ENCODE peak calls at places on chromosomes 5 and 9, in four cellular contexts. One of them, this sample, is unnamed.

GRCh38 chr9:122216138-122216797 is 12.5 kb downstream of the LHX6 start:
- DNase-seq in GM12878: no peak
- DNase-seq in HepG2: no peak
- DNase-seq in K562: no peak
- DNase-seq in this sample: no peak

GRCh38 chr5:172973931-172974330 is 9.6 kb upstream of the ATP6V0E1 start:
- DNase-seq in GM12878: no peak
- DNase-seq in HepG2: no peak
- DNase-seq in K562: no peak
- DNase-seq in this sample: no peak

GRCh38 chr5:139061856-139062255 is 136.3 kb downstream of the SIL1 start:
- DNase-seq in GM12878: no peak
- DNase-seq in HepG2: no peak
- DNase-seq in K562: no peak
- DNase-seq in this sample: no peak

GRCh38 chr5:33736510-33736909 is 155.3 kb downstream of the ADAMTS12 start:
- DNase-seq in GM12878: no peak
- DNase-seq in HepG2: peak; percentile 4
- DNase-seq in K562: no peak
- DNase-seq in this sample: no peak

GRCh38 chr5:35788724-35789123 is 68.0 kb upstream of the IL7R start:
- DNase-seq in GM12878: no peak
- DNase-seq in HepG2: no peak
- DNase-seq in K562: no peak
- DNase-seq in this sample: no peak

GRCh38 chr5:112691758-112692157 is 45.9 kb upstream of the APC start:
- DNase-seq in GM12878: peak; percentile 19
- DNase-seq in HepG2: peak; percentile 65
- DNase-seq in K562: peak; percentile 82
- DNase-seq in this sample: peak; percentile 52

GRCh38 chr5:142320851-142321560 is 3.8 kb downstream of the SPRY4 start:
- DNase-seq in GM12878: no peak
- DNase-seq in HepG2: no peak
- DNase-seq in K562: peak; percentile 63
- DNase-seq in this sample: no peak

GRCh38 chr5:99033014-99033931 is 104.5 kb upstream of the CHD1 start:
- DNase-seq in GM12878: no peak
- DNase-seq in HepG2: no peak
- DNase-seq in K562: peak; percentile 27
- DNase-seq in this sample: no peak

GRCh38 chr9:37947987-37948386 is 44.1 kb upstream of the SLC25A51 start:
- DNase-seq in GM12878: no peak
- DNase-seq in HepG2: no peak
- DNase-seq in K562: no peak
- DNase-seq in this sample: no peak

GRCh38 chr9:97470076-97470475 is 31.4 kb upstream of the TMOD1 start:
- DNase-seq in GM12878: no peak
- DNase-seq in HepG2: no peak
- DNase-seq in K562: no peak
- DNase-seq in this sample: no peak

GRCh38 chr9:109320734-109321448 is at the start of gene EPB41L4B:
- DNase-seq in GM12878: peak; percentile 19
- DNase-seq in HepG2: peak; percentile 83
- DNase-seq in K562: peak; percentile 90
- DNase-seq in this sample: peak; percentile 88

GRCh38 chr9:86494644-86495081 is 140.5 kb upstream of the TUT7 start:
- DNase-seq in GM12878: no peak
- DNase-seq in HepG2: no peak
- DNase-seq in K562: no peak
- DNase-seq in this sample: no peak

GRCh38 chr5:106876665-106877194 is 794.0 kb downstream of the EFNA5 start:
- DNase-seq in GM12878: no peak
- DNase-seq in HepG2: peak; percentile 41
- DNase-seq in K562: peak; percentile 2
- DNase-seq in this sample: no peak

GRCh38 chr5:170310187-170310586 is 12.6 kb upstream of the LCP2 start:
- DNase-seq in GM12878: no peak
- DNase-seq in HepG2: no peak
- DNase-seq in K562: no peak
- DNase-seq in this sample: no peak

GRCh38 chr9:119788876-119789275 is 419.6 kb upstream of the BRINP1 start:
- DNase-seq in GM12878: no peak
- DNase-seq in HepG2: no peak
- DNase-seq in K562: no peak
- DNase-seq in this sample: no peak

GRCh38 chr9:99259231-99259918 is 37.3 kb downstream of the SEC61B start:
- DNase-seq in GM12878: no peak
- DNase-seq in HepG2: no peak
- DNase-seq in K562: peak; percentile 52
- DNase-seq in this sample: no peak

GRCh38 chr9:98995059-98995665 is 51.5 kb downstream of the COL15A1 start:
- DNase-seq in GM12878: no peak
- DNase-seq in HepG2: no peak
- DNase-seq in K562: no peak
- DNase-seq in this sample: no peak

GRCh38 chr9:122226142-122226757 is 2.5 kb downstream of the LHX6 start:
- DNase-seq in GM12878: no peak
- DNase-seq in HepG2: no peak
- DNase-seq in K562: no peak
- DNase-seq in this sample: no peak

GRCh38 chr5:172114875-172115422 is 73.1 kb downstream of the STK10 start:
- DNase-seq in GM12878: peak; percentile 93
- DNase-seq in HepG2: no peak
- DNase-seq in K562: no peak
- DNase-seq in this sample: no peak

GRCh38 chr9:85248514-85249312 is 493.0 kb downstream of the AGTPBP1 start:
- DNase-seq in GM12878: no peak
- DNase-seq in HepG2: no peak
- DNase-seq in K562: no peak
- DNase-seq in this sample: no peak

GRCh38 chr9:4490705-4491620 is 695 bp downstream of the SLC1A1 start:
- DNase-seq in GM12878: no peak
- DNase-seq in HepG2: no peak
- DNase-seq in K562: no peak
- DNase-seq in this sample: no peak

GRCh38 chr5:142323480-142324376 is 1.1 kb downstream of the SPRY4 start:
- DNase-seq in GM12878: no peak
- DNase-seq in HepG2: no peak
- DNase-seq in K562: peak; percentile 77
- DNase-seq in this sample: no peak

GRCh38 chr9:129761293-129761900 is 8.6 kb upstream of the PTGES start:
- DNase-seq in GM12878: no peak
- DNase-seq in HepG2: no peak
- DNase-seq in K562: no peak
- DNase-seq in this sample: no peak

GRCh38 chr5:14665110-14665822 is 748 bp downstream of the OTULIN start:
- DNase-seq in GM12878: no peak
- DNase-seq in HepG2: peak; percentile 70
- DNase-seq in K562: peak; percentile 70
- DNase-seq in this sample: peak; percentile 26

GRCh38 chr9:33851301-33851700 is 34.3 kb downstream of the UBE2R2 start:
- DNase-seq in GM12878: no peak
- DNase-seq in HepG2: no peak
- DNase-seq in K562: no peak
- DNase-seq in this sample: no peak

GRCh38 chr5:111107371-111107770 is 15.2 kb downstream of the WDR36 start:
- DNase-seq in GM12878: no peak
- DNase-seq in HepG2: no peak
- DNase-seq in K562: no peak
- DNase-seq in this sample: no peak

GRCh38 chr5:77645158-77645994 is 6.9 kb upstream of the OTP start:
- DNase-seq in GM12878: no peak
- DNase-seq in HepG2: peak; percentile 13
- DNase-seq in K562: peak; percentile 73
- DNase-seq in this sample: peak; percentile 87

GRCh38 chr5:134446938-134447337 is 35.3 kb upstream of the CDKN2AIPNL start:
- DNase-seq in GM12878: no peak
- DNase-seq in HepG2: no peak
- DNase-seq in K562: no peak
- DNase-seq in this sample: no peak

GRCh38 chr5:113682497-113683136 is 169.1 kb downstream of the YTHDC2 start:
- DNase-seq in GM12878: no peak
- DNase-seq in HepG2: no peak
- DNase-seq in K562: no peak
- DNase-seq in this sample: no peak

GRCh38 chr9:138064547-138064946 is 187.0 kb downstream of the CACNA1B start:
- DNase-seq in GM12878: no peak
- DNase-seq in HepG2: no peak
- DNase-seq in K562: no peak
- DNase-seq in this sample: no peak

GRCh38 chr9:127561491-127562270 is 50.4 kb upstream of the STXBP1 start:
- DNase-seq in GM12878: no peak
- DNase-seq in HepG2: no peak
- DNase-seq in K562: peak; percentile 85
- DNase-seq in this sample: no peak

GRCh38 chr9:132546148-132547051 is 36.0 kb upstream of the BARHL1 start:
- DNase-seq in GM12878: no peak
- DNase-seq in HepG2: no peak
- DNase-seq in K562: peak; percentile 18
- DNase-seq in this sample: peak; percentile 70

GRCh38 chr5:175216991-175217390 is 227.0 kb downstream of the DRD1 start:
- DNase-seq in GM12878: no peak
- DNase-seq in HepG2: no peak
- DNase-seq in K562: no peak
- DNase-seq in this sample: no peak

GRCh38 chr9:79575560-79575959 is 3.8 kb downstream of the TLE4 start:
- DNase-seq in GM12878: no peak
- DNase-seq in HepG2: no peak
- DNase-seq in K562: no peak
- DNase-seq in this sample: no peak
- TF ChIP-seq FOXK2 in GM12878: no peak
- TF ChIP-seq FOXK2 in HepG2: no peak
- TF ChIP-seq FOXK2 in K562: no peak
- TF ChIP-seq FOXK2 in this sample: no peak

DNA sequence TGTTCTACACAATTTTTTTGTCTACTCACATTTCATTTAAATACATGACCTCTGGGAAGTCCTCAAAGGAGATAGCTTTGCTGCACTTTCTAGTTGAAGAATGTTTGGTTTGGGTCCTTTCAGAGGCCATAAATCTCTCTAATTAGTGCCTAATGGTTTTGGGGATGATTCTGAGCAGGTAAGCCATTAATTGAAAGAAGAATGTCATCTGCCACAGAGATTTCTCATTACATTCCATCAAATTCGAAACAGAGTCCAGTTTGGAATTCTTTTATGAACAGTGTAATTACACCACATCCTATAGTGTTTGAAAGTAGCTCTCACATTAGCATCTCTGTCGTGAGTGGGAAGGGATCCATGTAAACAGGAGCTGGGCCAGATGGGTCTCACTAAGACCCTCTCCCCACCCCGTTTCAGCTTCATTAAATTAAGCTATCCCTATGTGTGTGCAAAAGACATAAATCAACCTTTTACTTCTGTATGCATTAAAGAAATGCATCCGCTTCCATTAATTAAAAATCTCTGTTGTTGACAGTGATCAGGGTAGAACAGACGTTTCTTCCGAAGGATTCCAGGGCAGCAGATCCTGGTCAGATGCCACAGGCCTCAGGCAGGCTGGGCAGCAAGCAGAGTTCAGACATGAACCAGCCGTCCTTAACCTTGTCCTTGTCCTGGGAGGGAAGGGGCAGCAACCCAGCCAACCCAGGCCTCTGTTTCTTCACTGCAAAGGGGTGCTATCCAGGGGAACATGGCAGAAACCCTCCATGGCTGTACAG is 99.8 kb upstream of the MAP1B start:
- DNase-seq in GM12878: no peak
- DNase-seq in HepG2: no peak
- DNase-seq in K562: no peak
- DNase-seq in this sample: no peak
- TF ChIP-seq TARDBP in GM12878: no peak
- TF ChIP-seq TARDBP in HepG2: no peak
- TF ChIP-seq TARDBP in K562: no peak
- TF ChIP-seq TARDBP in this sample: no peak

DNA sequence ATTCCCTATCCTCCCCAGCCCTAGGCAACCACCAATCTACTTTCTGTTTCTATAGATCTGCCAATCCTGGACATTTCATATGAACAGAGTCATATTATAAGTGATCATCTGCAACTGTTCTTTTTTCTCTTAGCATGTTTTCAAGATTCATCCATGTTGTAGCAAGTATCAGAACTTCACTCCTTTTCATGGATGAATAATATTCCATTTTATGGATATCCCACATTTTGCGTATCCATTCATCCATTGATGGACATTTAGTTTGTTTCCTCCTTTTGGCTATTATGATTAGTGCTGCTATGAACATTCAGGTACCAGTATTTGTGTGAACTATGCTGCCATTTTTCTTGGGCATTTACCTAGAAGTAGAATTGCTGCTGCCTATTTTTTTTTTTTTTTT is 51.3 kb upstream of the HAND1 start:
- DNase-seq in GM12878: no peak
- DNase-seq in HepG2: no peak
- DNase-seq in K562: no peak
- DNase-seq in this sample: no peak
- TF ChIP-seq FOXK2 in GM12878: no peak
- TF ChIP-seq FOXK2 in HepG2: no peak
- TF ChIP-seq FOXK2 in K562: no peak
- TF ChIP-seq FOXK2 in this sample: no peak

DNA sequence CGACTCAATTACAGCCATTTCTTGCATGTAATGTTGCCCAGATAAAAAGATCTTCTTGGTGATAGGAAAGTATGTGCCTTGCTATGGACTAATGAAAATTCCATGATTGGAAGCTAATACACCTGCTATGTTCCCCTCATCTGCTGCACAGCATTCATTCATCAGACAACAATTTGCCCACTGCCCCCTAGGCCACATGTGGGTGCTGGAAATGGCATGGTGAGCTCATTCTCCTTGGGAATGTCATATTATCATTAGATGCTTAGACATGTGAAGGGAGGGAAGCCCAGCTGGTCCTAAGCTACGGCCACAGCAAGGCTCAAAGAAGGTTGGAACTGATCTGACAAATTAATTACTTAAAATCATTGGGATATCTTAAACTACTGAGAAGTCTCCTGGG is 128.4 kb upstream of the GRIA1 start:
- DNase-seq in GM12878: no peak
- DNase-seq in HepG2: no peak
- DNase-seq in K562: no peak
- DNase-seq in this sample: no peak
- TF ChIP-seq TARDBP in GM12878: no peak
- TF ChIP-seq TARDBP in HepG2: no peak
- TF ChIP-seq TARDBP in K562: no peak
- TF ChIP-seq TARDBP in this sample: no peak

DNA sequence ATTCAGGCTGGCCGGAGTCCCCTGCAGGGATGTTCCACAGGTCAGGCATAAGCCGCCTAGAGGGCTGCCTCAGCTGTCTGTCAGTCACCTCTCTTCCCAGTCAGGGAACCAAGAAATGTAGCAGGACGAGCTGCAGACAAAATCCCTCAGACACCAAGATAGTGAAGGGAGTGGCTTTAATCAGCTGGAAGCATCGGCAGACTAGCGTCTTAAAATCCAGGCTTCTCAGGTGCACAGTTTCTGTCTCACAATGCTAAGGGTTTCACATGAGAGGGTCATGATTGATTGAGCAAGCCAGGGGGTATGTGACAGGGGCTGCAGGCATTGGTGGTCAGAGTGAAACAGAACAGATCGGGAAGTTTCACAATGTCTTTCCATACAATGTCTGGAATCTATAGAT is 247.2 kb downstream of the CDH10 start:
- DNase-seq in GM12878: no peak
- DNase-seq in HepG2: no peak
- DNase-seq in K562: no peak
- DNase-seq in this sample: no peak
- TF ChIP-seq FOXK2 in GM12878: no peak
- TF ChIP-seq FOXK2 in HepG2: no peak
- TF ChIP-seq FOXK2 in K562: no peak
- TF ChIP-seq FOXK2 in this sample: no peak

GRCh38 chr9:89410709-89411111 is 87.2 kb downstream of the SEMA4D start:
- DNase-seq in GM12878: peak; percentile 75
- DNase-seq in HepG2: no peak
- DNase-seq in K562: no peak
- DNase-seq in this sample: no peak
- TF ChIP-seq TARDBP in GM12878: no peak
- TF ChIP-seq TARDBP in HepG2: no peak
- TF ChIP-seq TARDBP in K562: no peak
- TF ChIP-seq TARDBP in this sample: no peak